ENCODE peak calls at places on chromosomes 13 and 19, in five cellular contexts. One of them, this sample, is unnamed.

GRCh38 chr13:28324181-28324789 is 170.6 kb downstream of the FLT1 start:
- DNase-seq in T-helper 2 cell treated with Interferon-gamma antibody and Interleukin-4, amounts not matched to agents 5 μg/mL and 100 μg/mL, for 36 hours: peak
- DNase-seq in HL-60: peak
- DNase-seq in mesothelial cell of epicardium: peak
- DNase-seq in COR-L47: peak
- DNase-seq in this sample: no peak

GRCh38 chr13:65964672-65965071 is 1265.5 kb downstream of the PCDH9 start:
- DNase-seq in HL-60: no peak
- DNase-seq in COR-L47: no peak
- DNase-seq in mesothelial cell of epicardium: no peak
- DNase-seq in T-helper 2 cell treated with Interferon-gamma antibody and Interleukin-4, amounts not matched to agents 5 μg/mL and 100 μg/mL, for 36 hours: no peak
- DNase-seq in this sample: no peak

GRCh38 chr19:956747-957451 is 27.2 kb upstream of the WDR18 start:
- DNase-seq in mesothelial cell of epicardium: no peak
- DNase-seq in HL-60: no peak
- DNase-seq in COR-L47: no peak
- DNase-seq in T-helper 2 cell treated with Interferon-gamma antibody and Interleukin-4, amounts not matched to agents 5 μg/mL and 100 μg/mL, for 36 hours: no peak
- DNase-seq in this sample: no peak

GRCh38 chr13:70732611-70733010 is 624.4 kb upstream of the KLHL1 start:
- DNase-seq in HL-60: no peak
- DNase-seq in mesothelial cell of epicardium: no peak
- DNase-seq in COR-L47: peak
- DNase-seq in T-helper 2 cell treated with Interferon-gamma antibody and Interleukin-4, amounts not matched to agents 5 μg/mL and 100 μg/mL, for 36 hours: no peak
- DNase-seq in this sample: no peak

GRCh38 chr13:110856941-110857835 is 57.7 kb downstream of the ANKRD10 start:
- DNase-seq in HL-60: no peak
- DNase-seq in COR-L47: no peak
- DNase-seq in T-helper 2 cell treated with Interferon-gamma antibody and Interleukin-4, amounts not matched to agents 5 μg/mL and 100 μg/mL, for 36 hours: no peak
- DNase-seq in mesothelial cell of epicardium: no peak
- DNase-seq in this sample: no peak

GRCh38 chr13:27006519-27007161 is 165.0 kb downstream of the USP12 start:
- DNase-seq in T-helper 2 cell treated with Interferon-gamma antibody and Interleukin-4, amounts not matched to agents 5 μg/mL and 100 μg/mL, for 36 hours: no peak
- DNase-seq in COR-L47: peak
- DNase-seq in mesothelial cell of epicardium: no peak
- DNase-seq in HL-60: no peak
- DNase-seq in this sample: peak

GRCh38 chr13:83162493-83162892 is 719.8 kb downstream of the SLITRK1 start:
- DNase-seq in T-helper 2 cell treated with Interferon-gamma antibody and Interleukin-4, amounts not matched to agents 5 μg/mL and 100 μg/mL, for 36 hours: no peak
- DNase-seq in COR-L47: no peak
- DNase-seq in mesothelial cell of epicardium: no peak
- DNase-seq in HL-60: no peak
- DNase-seq in this sample: no peak

GRCh38 chr13:98480915-98481510 is 95.9 kb downstream of the STK24 start:
- DNase-seq in T-helper 2 cell treated with Interferon-gamma antibody and Interleukin-4, amounts not matched to agents 5 μg/mL and 100 μg/mL, for 36 hours: peak
- DNase-seq in mesothelial cell of epicardium: no peak
- DNase-seq in HL-60: no peak
- DNase-seq in COR-L47: no peak
- DNase-seq in this sample: no peak

GRCh38 chr19:16447015-16447384 is 24.8 kb downstream of the EPS15L1 start:
- DNase-seq in mesothelial cell of epicardium: peak
- DNase-seq in HL-60: peak
- DNase-seq in COR-L47: no peak
- DNase-seq in T-helper 2 cell treated with Interferon-gamma antibody and Interleukin-4, amounts not matched to agents 5 μg/mL and 100 μg/mL, for 36 hours: no peak
- DNase-seq in this sample: peak

GRCh38 chr19:41436664-41436951 is 3.1 kb downstream of the DMAC2 start:
- DNase-seq in COR-L47: no peak
- DNase-seq in T-helper 2 cell treated with Interferon-gamma antibody and Interleukin-4, amounts not matched to agents 5 μg/mL and 100 μg/mL, for 36 hours: no peak
- DNase-seq in mesothelial cell of epicardium: no peak
- DNase-seq in HL-60: no peak
- DNase-seq in this sample: no peak

GRCh38 chr19:38709119-38709518 is 35.2 kb downstream of the CAPN12 start:
- DNase-seq in HL-60: no peak
- DNase-seq in T-helper 2 cell treated with Interferon-gamma antibody and Interleukin-4, amounts not matched to agents 5 μg/mL and 100 μg/mL, for 36 hours: no peak
- DNase-seq in mesothelial cell of epicardium: no peak
- DNase-seq in COR-L47: no peak
- DNase-seq in this sample: no peak

GRCh38 chr19:58349590-58349989 is 3.7 kb downstream of the A1BG start:
- DNase-seq in COR-L47: no peak
- DNase-seq in HL-60: no peak
- DNase-seq in mesothelial cell of epicardium: no peak
- DNase-seq in T-helper 2 cell treated with Interferon-gamma antibody and Interleukin-4, amounts not matched to agents 5 μg/mL and 100 μg/mL, for 36 hours: no peak
- DNase-seq in this sample: no peak

GRCh38 chr13:44084146-44084545 is 204.4 kb downstream of the LACC1 start:
- DNase-seq in T-helper 2 cell treated with Interferon-gamma antibody and Interleukin-4, amounts not matched to agents 5 μg/mL and 100 μg/mL, for 36 hours: no peak
- DNase-seq in COR-L47: no peak
- DNase-seq in mesothelial cell of epicardium: no peak
- DNase-seq in HL-60: no peak
- DNase-seq in this sample: no peak

GRCh38 chr13:66424417-66424816 is 805.7 kb downstream of the PCDH9 start:
- DNase-seq in HL-60: no peak
- DNase-seq in T-helper 2 cell treated with Interferon-gamma antibody and Interleukin-4, amounts not matched to agents 5 μg/mL and 100 μg/mL, for 36 hours: no peak
- DNase-seq in COR-L47: no peak
- DNase-seq in mesothelial cell of epicardium: no peak
- DNase-seq in this sample: no peak

GRCh38 chr13:74215420-74215819 is 81.2 kb upstream of the KLF12 start:
- DNase-seq in T-helper 2 cell treated with Interferon-gamma antibody and Interleukin-4, amounts not matched to agents 5 μg/mL and 100 μg/mL, for 36 hours: no peak
- DNase-seq in mesothelial cell of epicardium: no peak
- DNase-seq in HL-60: no peak
- DNase-seq in COR-L47: no peak
- DNase-seq in this sample: no peak

GRCh38 chr13:23979361-23980159 is 82.3 kb upstream of the C1QTNF9B start:
- DNase-seq in HL-60: no peak
- DNase-seq in mesothelial cell of epicardium: peak
- DNase-seq in T-helper 2 cell treated with Interferon-gamma antibody and Interleukin-4, amounts not matched to agents 5 μg/mL and 100 μg/mL, for 36 hours: peak
- DNase-seq in COR-L47: peak
- DNase-seq in this sample: peak

This sample was measured in mucosa of descending colon.